ENCODE peak calls at places on chromosomes 11 and 22, in seven cellular contexts. T is HCT116, D is GM12878, A is K562, Y is H1, G is SK-N-SH, I is HepG2. F is an unnamed sample.

GRCh38 chr11:40188848-40189247 is 1270.6 kb downstream of the LRRC4C start:
- DNase-seq in Y (no peak), G (no peak), T (no peak), D (no peak), I (peak), A (no peak), F (no peak)

GRCh38 chr22:31912402-31912733 is 32.0 kb upstream of the YWHAH start:
- DNase-seq in I (no peak), D (no peak), T (no peak), G (no peak), Y (no peak), A (no peak), F (no peak)

GRCh38 chr11:36333468-36333867 is 37.4 kb downstream of the PRR5L start:
- DNase-seq in G (no peak), I (no peak), Y (no peak), T (no peak), A (no peak), D (no peak), F (no peak)

GRCh38 chr11:1200611-1201191 is 22.2 kb upstream of the MUC5B start:
- DNase-seq in T (no peak), A (peak), D (no peak), G (no peak), Y (no peak), I (no peak), F (no peak)

GRCh38 chr11:488992-489391 is 18.1 kb downstream of the RNH1 start:
- DNase-seq in A (no peak), Y (no peak), G (no peak), I (no peak), T (no peak), D (no peak), F (no peak)

GRCh38 chr11:59865031-59865430 is 1.3 kb downstream of the TCN1 start:
- DNase-seq in G (no peak), T (peak), A (no peak), D (no peak), I (no peak), Y (no peak), F (no peak)

GRCh38 chr11:35337136-35337918 is 82.0 kb downstream of the SLC1A2 start:
- DNase-seq in Y (no peak), G (no peak), A (peak), D (no peak), I (peak), T (peak), F (peak)

GRCh38 chr22:17742528-17742902 is 31.8 kb downstream of the BID start:
- DNase-seq in I (peak), Y (peak), A (peak), D (no peak), G (peak), T (peak), F (peak)

GRCh38 chr11:106986673-106987072 is 31.6 kb downstream of the GUCY1A2 start:
- DNase-seq in G (no peak), D (no peak), T (no peak), A (no peak), I (no peak), Y (no peak), F (no peak)

GRCh38 chr22:28141614-28142013 is 222.6 kb upstream of the PITPNB start:
- DNase-seq in A (no peak), Y (no peak), I (no peak), D (no peak), T (no peak), G (no peak), F (no peak)
- TF ChIP-seq JUND in A (no peak), Y (no peak), I (no peak), D (no peak), T (no peak), G (peak), F (no peak)

GRCh38 chr11:65126624-65127274 is 4.6 kb downstream of the MRPL49 start:
- DNase-seq in Y (no peak), I (no peak), D (no peak), T (no peak), A (no peak), G (no peak), F (no peak)
- TF ChIP-seq JUND in Y (no peak), I (no peak), D (no peak), T (no peak), A (no peak), G (peak), F (no peak)

GRCh38 chr11:12079726-12080556 is 30.4 kb upstream of the MICAL2 start:
- DNase-seq in A (no peak), I (peak), D (no peak), G (no peak), T (peak), Y (no peak), F (no peak)
- TF ChIP-seq JUND in A (no peak), I (no peak), D (no peak), G (peak), T (peak), Y (no peak), F (no peak)

GRCh38 chr22:39743955-39744752 is 149.4 kb downstream of the ENTHD1 start:
- DNase-seq in Y (no peak), I (no peak), G (no peak), T (no peak), A (no peak), D (no peak), F (no peak)

GRCh38 chr22:39734866-39735265 is 158.7 kb downstream of the ENTHD1 start:
- DNase-seq in D (no peak), A (no peak), I (no peak), Y (no peak), G (no peak), T (no peak), F (no peak)

GRCh38 chr22:39735776-39736175 is 157.8 kb downstream of the ENTHD1 start:
- DNase-seq in D (no peak), G (no peak), Y (no peak), T (no peak), A (no peak), I (no peak), F (no peak)

GRCh38 chr22:39739338-39740027 is 154.1 kb downstream of the ENTHD1 start:
- DNase-seq in G (no peak), T (no peak), D (no peak), I (no peak), A (no peak), Y (no peak), F (no peak)

DNA sequence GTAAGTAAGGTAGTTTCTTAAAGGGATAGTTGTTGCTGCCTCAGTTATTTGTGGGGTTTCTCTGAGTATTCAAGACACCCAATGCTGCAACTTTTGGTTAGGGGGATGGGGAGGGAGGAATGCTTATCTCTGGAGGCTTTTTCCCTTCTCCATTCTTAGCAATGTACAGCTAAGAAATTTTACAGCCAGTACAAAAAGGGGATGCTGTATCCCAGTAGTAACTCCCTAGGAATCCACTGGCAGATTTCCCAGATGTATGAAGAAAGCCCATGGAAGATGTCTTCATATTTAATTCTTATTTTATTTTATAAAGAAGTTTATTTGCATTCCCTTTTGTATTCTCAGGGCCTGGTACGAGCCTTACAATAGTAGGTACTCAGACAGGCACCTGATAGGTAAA is 154.8 kb downstream of the ENTHD1 start:
- DNase-seq in Y (no peak), D (no peak), T (no peak), I (no peak), A (no peak), G (no peak), F (no peak)
- TF ChIP-seq JUND in Y (no peak), D (no peak), T (no peak), I (no peak), A (no peak), G (no peak), F (no peak)

DNA sequence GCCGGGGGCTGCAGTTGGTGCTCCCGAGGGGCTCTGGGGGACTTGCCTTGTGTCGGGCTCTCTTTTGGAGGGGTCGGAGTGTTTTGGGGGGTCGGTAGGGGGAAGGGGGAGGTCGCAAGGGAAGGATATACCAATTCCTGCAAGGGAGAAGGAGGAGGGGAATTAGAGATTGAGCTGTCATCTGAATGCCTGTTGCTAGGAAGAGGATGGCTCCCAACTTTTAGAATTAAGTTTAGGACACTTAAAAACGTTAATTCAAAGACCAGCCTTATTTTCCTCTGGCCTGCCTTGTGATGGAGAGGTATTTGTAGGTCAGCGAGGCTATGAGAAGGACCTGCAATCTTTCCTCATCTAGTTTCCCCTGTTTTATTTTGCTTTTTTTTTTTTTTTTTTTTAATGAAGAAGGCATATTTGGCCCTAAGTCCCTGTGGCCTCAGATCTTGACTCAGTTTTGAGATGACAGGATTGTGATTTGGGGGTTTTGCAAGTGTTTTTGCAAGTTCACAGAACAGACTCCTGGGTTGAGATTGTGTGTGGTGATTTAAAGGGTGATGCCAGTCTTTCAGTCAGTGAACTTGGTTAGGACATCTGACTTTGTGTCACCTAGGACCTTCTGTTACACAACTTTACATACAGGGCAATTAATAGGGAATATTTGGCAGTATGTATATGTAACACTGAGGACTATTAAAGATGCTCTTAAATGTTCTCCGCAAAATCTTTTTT is 664 bp downstream of the TMEM135 start:
- DNase-seq in I (no peak), Y (no peak), G (peak), A (no peak), T (no peak), D (no peak), F (no peak)
- TF ChIP-seq JUND in I (no peak), Y (no peak), G (no peak), A (no peak), T (no peak), D (no peak), F (no peak)

DNA sequence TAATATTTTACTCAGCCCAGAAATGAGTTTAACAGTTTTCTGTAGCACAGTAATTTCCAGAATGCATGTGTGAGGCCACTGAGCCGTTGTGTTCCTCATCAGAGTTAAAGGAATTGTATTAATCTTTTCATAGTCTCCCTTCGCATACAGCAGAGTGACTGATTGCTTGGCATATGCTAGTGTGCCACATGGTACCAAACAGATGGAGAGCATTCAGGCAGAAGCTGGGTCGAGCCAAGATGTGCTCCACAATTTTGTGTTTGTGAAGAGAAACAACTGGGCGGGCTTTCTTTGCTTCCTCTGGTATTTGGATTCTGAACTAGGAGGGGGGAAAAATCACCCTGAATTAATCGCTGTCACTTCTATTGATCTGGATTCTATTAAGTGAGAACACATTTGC is 85.8 kb downstream of the CASP12 start:
- DNase-seq in T (no peak), D (no peak), I (no peak), G (no peak), Y (no peak), A (no peak), F (no peak)
- TF ChIP-seq JUND in T (no peak), D (no peak), I (no peak), G (no peak), Y (no peak), A (no peak), F (no peak)

GRCh38 chr11:2213384-2213842 is 41.8 kb upstream of the TH start:
- DNase-seq in T (no peak), G (peak), D (no peak), Y (no peak), A (peak), I (peak), F (no peak)

GRCh38 chr11:2215561-2216399 is 44.2 kb upstream of the TH start:
- DNase-seq in I (peak), G (peak), D (no peak), T (no peak), A (peak), Y (no peak), F (no peak)

GRCh38 chr11:2213890-2214526 is 42.4 kb upstream of the TH start:
- DNase-seq in D (no peak), Y (no peak), I (no peak), A (peak), T (no peak), G (peak), F (no peak)

GRCh38 chr11:2215230-2215560 is 43.6 kb upstream of the TH start:
- DNase-seq in T (no peak), I (no peak), Y (no peak), D (no peak), G (no peak), A (peak), F (no peak)

GRCh38 chr11:2214527-2215229 is 43.1 kb upstream of the TH start:
- DNase-seq in Y (no peak), T (no peak), I (peak), D (no peak), A (peak), G (peak), F (no peak)
- TF ChIP-seq JUND in Y (no peak), T (no peak), I (no peak), D (no peak), A (no peak), G (no peak), F (no peak)

GRCh38 chr11:45252877-45253276 is 33.3 kb downstream of the SYT13 start:
- DNase-seq in Y (no peak), A (no peak), G (no peak), T (no peak), D (no peak), I (no peak), F (no peak)

GRCh38 chr11:45254070-45254469 is 32.1 kb downstream of the SYT13 start:
- DNase-seq in Y (no peak), D (no peak), A (no peak), G (no peak), T (no peak), I (no peak), F (no peak)

GRCh38 chr11:45253640-45254039 is 32.5 kb downstream of the SYT13 start:
- DNase-seq in I (no peak), A (peak), G (no peak), T (no peak), D (no peak), Y (no peak), F (no peak)

GRCh38 chr11:45250035-45250693 is 36.0 kb downstream of the SYT13 start:
- DNase-seq in I (no peak), T (no peak), A (no peak), D (peak), G (no peak), Y (no peak), F (peak)

GRCh38 chr11:45252134-45252856 is 33.8 kb downstream of the SYT13 start:
- DNase-seq in T (peak), G (peak), A (peak), D (no peak), I (peak), Y (peak), F (peak)
- TF ChIP-seq JUND in T (no peak), G (no peak), A (no peak), D (no peak), I (no peak), Y (no peak), F (no peak)

GRCh38 chr11:128608732-128609131 is 21.4 kb upstream of the ETS1 start:
- DNase-seq in Y (no peak), G (no peak), T (no peak), I (no peak), D (no peak), A (no peak), F (no peak)

GRCh38 chr11:128604723-128605122 is 17.4 kb upstream of the ETS1 start:
- DNase-seq in A (no peak), I (no peak), D (no peak), T (no peak), G (no peak), Y (no peak), F (no peak)

GRCh38 chr11:128610765-128611617 is 23.6 kb upstream of the ETS1 start:
- DNase-seq in T (no peak), Y (no peak), I (no peak), D (peak), A (no peak), G (no peak), F (no peak)

GRCh38 chr11:128603752-128604472 is 16.6 kb upstream of the ETS1 start:
- DNase-seq in G (no peak), A (no peak), I (no peak), T (no peak), Y (no peak), D (peak), F (peak)

GRCh38 chr11:128607819-128608218 is 20.5 kb upstream of the ETS1 start:
- DNase-seq in T (no peak), A (no peak), D (no peak), G (no peak), I (no peak), Y (no peak), F (peak)
- TF ChIP-seq JUND in T (no peak), A (no peak), D (no peak), G (no peak), I (no peak), Y (no peak), F (peak)